ENCODE peak calls at places on chromosomes 16 and 17, in eight cellular contexts. One of them, this sample, is unnamed.

GRCh38 chr17:58741121-58741625 is 14.5 kb upstream of the PPM1E start:
- DNase-seq in CD8-positive, alpha-beta T cell: no peak
- DNase-seq in breast epithelium: no peak
- DNase-seq in central memory CD4-positive, alpha-beta T cell: no peak
- DNase-seq in stimulated activated CD4-positive, alpha-beta T cell treated with anti-CD3 and anti-CD28 coated beads, Interleukin-1b, Interleukin-23, amount 100 ng/mL, for 1 hour: no peak
- DNase-seq in GOT3: no peak
- DNase-seq in activated naive CD4-positive, alpha-beta T cell treated with anti-CD3 and anti-CD28 coated beads for 36 hours: no peak
- DNase-seq in stimulated activated effector memory CD8-positive, alpha-beta T cell treated with anti-CD3 and anti-CD28 coated beads, Interleukin-12 subunit alpha, Interleukin-12 subunit beta, amount 100 ng/mL, for 72 hours: no peak
- DNase-seq in this sample: no peak

GRCh38 chr16:82761236-82761635 is 134.5 kb downstream of the CDH13 start:
- DNase-seq in stimulated activated effector memory CD8-positive, alpha-beta T cell treated with anti-CD3 and anti-CD28 coated beads, Interleukin-12 subunit alpha, Interleukin-12 subunit beta, amount 100 ng/mL, for 72 hours: no peak
- DNase-seq in activated naive CD4-positive, alpha-beta T cell treated with anti-CD3 and anti-CD28 coated beads for 36 hours: no peak
- DNase-seq in GOT3: no peak
- DNase-seq in CD8-positive, alpha-beta T cell: no peak
- DNase-seq in stimulated activated CD4-positive, alpha-beta T cell treated with anti-CD3 and anti-CD28 coated beads, Interleukin-1b, Interleukin-23, amount 100 ng/mL, for 1 hour: no peak
- DNase-seq in central memory CD4-positive, alpha-beta T cell: no peak
- DNase-seq in breast epithelium: no peak
- DNase-seq in this sample: no peak

GRCh38 chr17:10875984-10876555 is 38.2 kb upstream of the PIRT start:
- DNase-seq in stimulated activated effector memory CD8-positive, alpha-beta T cell treated with anti-CD3 and anti-CD28 coated beads, Interleukin-12 subunit alpha, Interleukin-12 subunit beta, amount 100 ng/mL, for 72 hours: no peak
- DNase-seq in CD8-positive, alpha-beta T cell: no peak
- DNase-seq in stimulated activated CD4-positive, alpha-beta T cell treated with anti-CD3 and anti-CD28 coated beads, Interleukin-1b, Interleukin-23, amount 100 ng/mL, for 1 hour: no peak
- DNase-seq in breast epithelium: no peak
- DNase-seq in GOT3: no peak
- DNase-seq in activated naive CD4-positive, alpha-beta T cell treated with anti-CD3 and anti-CD28 coated beads for 36 hours: peak
- DNase-seq in central memory CD4-positive, alpha-beta T cell: no peak
- DNase-seq in this sample: peak

GRCh38 chr16:78894872-78895271 is 705.7 kb downstream of the MAF start:
- DNase-seq in CD8-positive, alpha-beta T cell: no peak
- DNase-seq in GOT3: no peak
- DNase-seq in central memory CD4-positive, alpha-beta T cell: peak
- DNase-seq in breast epithelium: no peak
- DNase-seq in activated naive CD4-positive, alpha-beta T cell treated with anti-CD3 and anti-CD28 coated beads for 36 hours: no peak
- DNase-seq in stimulated activated CD4-positive, alpha-beta T cell treated with anti-CD3 and anti-CD28 coated beads, Interleukin-1b, Interleukin-23, amount 100 ng/mL, for 1 hour: no peak
- DNase-seq in stimulated activated effector memory CD8-positive, alpha-beta T cell treated with anti-CD3 and anti-CD28 coated beads, Interleukin-12 subunit alpha, Interleukin-12 subunit beta, amount 100 ng/mL, for 72 hours: no peak
- DNase-seq in this sample: no peak

GRCh38 chr17:20142268-20142667 is 133.1 kb downstream of the SPECC1 start:
- DNase-seq in stimulated activated CD4-positive, alpha-beta T cell treated with anti-CD3 and anti-CD28 coated beads, Interleukin-1b, Interleukin-23, amount 100 ng/mL, for 1 hour: no peak
- DNase-seq in CD8-positive, alpha-beta T cell: no peak
- DNase-seq in activated naive CD4-positive, alpha-beta T cell treated with anti-CD3 and anti-CD28 coated beads for 36 hours: no peak
- DNase-seq in central memory CD4-positive, alpha-beta T cell: no peak
- DNase-seq in GOT3: no peak
- DNase-seq in breast epithelium: no peak
- DNase-seq in stimulated activated effector memory CD8-positive, alpha-beta T cell treated with anti-CD3 and anti-CD28 coated beads, Interleukin-12 subunit alpha, Interleukin-12 subunit beta, amount 100 ng/mL, for 72 hours: no peak
- DNase-seq in this sample: no peak

GRCh38 chr17:78717431-78717980 is 64.6 kb downstream of the CYTH1 start:
- DNase-seq in breast epithelium: no peak
- DNase-seq in central memory CD4-positive, alpha-beta T cell: no peak
- DNase-seq in stimulated activated CD4-positive, alpha-beta T cell treated with anti-CD3 and anti-CD28 coated beads, Interleukin-1b, Interleukin-23, amount 100 ng/mL, for 1 hour: no peak
- DNase-seq in stimulated activated effector memory CD8-positive, alpha-beta T cell treated with anti-CD3 and anti-CD28 coated beads, Interleukin-12 subunit alpha, Interleukin-12 subunit beta, amount 100 ng/mL, for 72 hours: no peak
- DNase-seq in CD8-positive, alpha-beta T cell: no peak
- DNase-seq in activated naive CD4-positive, alpha-beta T cell treated with anti-CD3 and anti-CD28 coated beads for 36 hours: no peak
- DNase-seq in GOT3: no peak
- DNase-seq in this sample: peak

GRCh38 chr16:67857547-67858233 is 10.2 kb upstream of the CENPT start:
- DNase-seq in central memory CD4-positive, alpha-beta T cell: peak
- DNase-seq in stimulated activated CD4-positive, alpha-beta T cell treated with anti-CD3 and anti-CD28 coated beads, Interleukin-1b, Interleukin-23, amount 100 ng/mL, for 1 hour: no peak
- DNase-seq in breast epithelium: peak
- DNase-seq in activated naive CD4-positive, alpha-beta T cell treated with anti-CD3 and anti-CD28 coated beads for 36 hours: no peak
- DNase-seq in stimulated activated effector memory CD8-positive, alpha-beta T cell treated with anti-CD3 and anti-CD28 coated beads, Interleukin-12 subunit alpha, Interleukin-12 subunit beta, amount 100 ng/mL, for 72 hours: peak
- DNase-seq in CD8-positive, alpha-beta T cell: no peak
- DNase-seq in GOT3: peak
- DNase-seq in this sample: peak

GRCh38 chr17:149231-149630 is 11.9 kb downstream of the SCGB1C2 start:
- DNase-seq in CD8-positive, alpha-beta T cell: no peak
- DNase-seq in breast epithelium: no peak
- DNase-seq in GOT3: no peak
- DNase-seq in central memory CD4-positive, alpha-beta T cell: no peak
- DNase-seq in activated naive CD4-positive, alpha-beta T cell treated with anti-CD3 and anti-CD28 coated beads for 36 hours: peak
- DNase-seq in stimulated activated CD4-positive, alpha-beta T cell treated with anti-CD3 and anti-CD28 coated beads, Interleukin-1b, Interleukin-23, amount 100 ng/mL, for 1 hour: no peak
- DNase-seq in stimulated activated effector memory CD8-positive, alpha-beta T cell treated with anti-CD3 and anti-CD28 coated beads, Interleukin-12 subunit alpha, Interleukin-12 subunit beta, amount 100 ng/mL, for 72 hours: no peak
- DNase-seq in this sample: no peak

GRCh38 chr17:66146394-66146793 is 45.5 kb downstream of the CEP112 start:
- DNase-seq in breast epithelium: no peak
- DNase-seq in stimulated activated effector memory CD8-positive, alpha-beta T cell treated with anti-CD3 and anti-CD28 coated beads, Interleukin-12 subunit alpha, Interleukin-12 subunit beta, amount 100 ng/mL, for 72 hours: no peak
- DNase-seq in stimulated activated CD4-positive, alpha-beta T cell treated with anti-CD3 and anti-CD28 coated beads, Interleukin-1b, Interleukin-23, amount 100 ng/mL, for 1 hour: no peak
- DNase-seq in central memory CD4-positive, alpha-beta T cell: no peak
- DNase-seq in CD8-positive, alpha-beta T cell: no peak
- DNase-seq in GOT3: no peak
- DNase-seq in activated naive CD4-positive, alpha-beta T cell treated with anti-CD3 and anti-CD28 coated beads for 36 hours: no peak
- DNase-seq in this sample: no peak

This sample was measured in Calu3.